ENCODE peak calls at places on chromosome 14, in seven cellular contexts. One of them, this sample, is unnamed.

GRCh38 chr14:50773632-50774541 is 57.1 kb downstream of the NIN start:
- DNase-seq in right cardiac atrium: no peak
- DNase-seq in stimulated activated CD4-positive, alpha-beta T cell treated with anti-CD3 and anti-CD28 coated beads, Interleukin-2, amount 100 ng/mL, for 48 hours: peak
- DNase-seq in WTC11: peak
- DNase-seq in adipocyte: peak
- DNase-seq in NK-92 treated with Interleukin-12 subunit alpha and Interleukin-12 subunit beta, amount 100 ng/mL, for 24 hours: no peak
- DNase-seq in neural crest cell: peak
- DNase-seq in this sample: peak

GRCh38 chr14:92108345-92109254 is 2.2 kb upstream of the ATXN3 start:
- DNase-seq in right cardiac atrium: no peak
- DNase-seq in stimulated activated CD4-positive, alpha-beta T cell treated with anti-CD3 and anti-CD28 coated beads, Interleukin-2, amount 100 ng/mL, for 48 hours: no peak
- DNase-seq in NK-92 treated with Interleukin-12 subunit alpha and Interleukin-12 subunit beta, amount 100 ng/mL, for 24 hours: no peak
- DNase-seq in adipocyte: no peak
- DNase-seq in WTC11: peak
- DNase-seq in neural crest cell: peak
- DNase-seq in this sample: no peak

GRCh38 chr14:75299064-75299463 is 20.4 kb downstream of the FOS start:
- DNase-seq in WTC11: no peak
- DNase-seq in adipocyte: peak
- DNase-seq in stimulated activated CD4-positive, alpha-beta T cell treated with anti-CD3 and anti-CD28 coated beads, Interleukin-2, amount 100 ng/mL, for 48 hours: no peak
- DNase-seq in right cardiac atrium: peak
- DNase-seq in NK-92 treated with Interleukin-12 subunit alpha and Interleukin-12 subunit beta, amount 100 ng/mL, for 24 hours: no peak
- DNase-seq in neural crest cell: no peak
- DNase-seq in this sample: no peak

GRCh38 chr14:21103165-21103709 is 2.4 kb downstream of the TMEM253 start:
- DNase-seq in NK-92 treated with Interleukin-12 subunit alpha and Interleukin-12 subunit beta, amount 100 ng/mL, for 24 hours: no peak
- DNase-seq in WTC11: no peak
- DNase-seq in neural crest cell: no peak
- DNase-seq in stimulated activated CD4-positive, alpha-beta T cell treated with anti-CD3 and anti-CD28 coated beads, Interleukin-2, amount 100 ng/mL, for 48 hours: no peak
- DNase-seq in right cardiac atrium: no peak
- DNase-seq in adipocyte: no peak
- DNase-seq in this sample: no peak

GRCh38 chr14:63435838-63436237 is 107.3 kb downstream of the PPP2R5E start:
- DNase-seq in WTC11: no peak
- DNase-seq in right cardiac atrium: peak
- DNase-seq in neural crest cell: no peak
- DNase-seq in NK-92 treated with Interleukin-12 subunit alpha and Interleukin-12 subunit beta, amount 100 ng/mL, for 24 hours: no peak
- DNase-seq in adipocyte: peak
- DNase-seq in stimulated activated CD4-positive, alpha-beta T cell treated with anti-CD3 and anti-CD28 coated beads, Interleukin-2, amount 100 ng/mL, for 48 hours: no peak
- DNase-seq in this sample: no peak

GRCh38 chr14:24110060-24110459 is 4.5 kb upstream of the DCAF11 start:
- DNase-seq in stimulated activated CD4-positive, alpha-beta T cell treated with anti-CD3 and anti-CD28 coated beads, Interleukin-2, amount 100 ng/mL, for 48 hours: no peak
- DNase-seq in NK-92 treated with Interleukin-12 subunit alpha and Interleukin-12 subunit beta, amount 100 ng/mL, for 24 hours: peak
- DNase-seq in adipocyte: no peak
- DNase-seq in WTC11: no peak
- DNase-seq in right cardiac atrium: no peak
- DNase-seq in neural crest cell: no peak
- DNase-seq in this sample: no peak

GRCh38 chr14:44279357-44279756 is 227.7 kb downstream of the FSCB start:
- DNase-seq in neural crest cell: no peak
- DNase-seq in NK-92 treated with Interleukin-12 subunit alpha and Interleukin-12 subunit beta, amount 100 ng/mL, for 24 hours: no peak
- DNase-seq in stimulated activated CD4-positive, alpha-beta T cell treated with anti-CD3 and anti-CD28 coated beads, Interleukin-2, amount 100 ng/mL, for 48 hours: no peak
- DNase-seq in WTC11: no peak
- DNase-seq in right cardiac atrium: no peak
- DNase-seq in adipocyte: no peak
- DNase-seq in this sample: no peak

GRCh38 chr14:35213869-35214387 is 78.3 kb upstream of the PSMA6 start:
- DNase-seq in neural crest cell: no peak
- DNase-seq in WTC11: no peak
- DNase-seq in stimulated activated CD4-positive, alpha-beta T cell treated with anti-CD3 and anti-CD28 coated beads, Interleukin-2, amount 100 ng/mL, for 48 hours: no peak
- DNase-seq in NK-92 treated with Interleukin-12 subunit alpha and Interleukin-12 subunit beta, amount 100 ng/mL, for 24 hours: no peak
- DNase-seq in right cardiac atrium: no peak
- DNase-seq in adipocyte: peak
- DNase-seq in this sample: no peak

GRCh38 chr14:76708771-76709170 is 52.5 kb upstream of the VASH1 start:
- DNase-seq in right cardiac atrium: no peak
- DNase-seq in stimulated activated CD4-positive, alpha-beta T cell treated with anti-CD3 and anti-CD28 coated beads, Interleukin-2, amount 100 ng/mL, for 48 hours: no peak
- DNase-seq in neural crest cell: no peak
- DNase-seq in adipocyte: no peak
- DNase-seq in NK-92 treated with Interleukin-12 subunit alpha and Interleukin-12 subunit beta, amount 100 ng/mL, for 24 hours: no peak
- DNase-seq in WTC11: no peak
- DNase-seq in this sample: no peak

GRCh38 chr14:35405304-35405996 is 901 bp upstream of the NFKBIA start:
- DNase-seq in stimulated activated CD4-positive, alpha-beta T cell treated with anti-CD3 and anti-CD28 coated beads, Interleukin-2, amount 100 ng/mL, for 48 hours: no peak
- DNase-seq in adipocyte: no peak
- DNase-seq in right cardiac atrium: peak
- DNase-seq in WTC11: no peak
- DNase-seq in NK-92 treated with Interleukin-12 subunit alpha and Interleukin-12 subunit beta, amount 100 ng/mL, for 24 hours: no peak
- DNase-seq in neural crest cell: no peak
- DNase-seq in this sample: no peak

GRCh38 chr14:24673534-24674203 is 39.7 kb upstream of the GZMB start:
- DNase-seq in adipocyte: no peak
- DNase-seq in NK-92 treated with Interleukin-12 subunit alpha and Interleukin-12 subunit beta, amount 100 ng/mL, for 24 hours: no peak
- DNase-seq in WTC11: no peak
- DNase-seq in stimulated activated CD4-positive, alpha-beta T cell treated with anti-CD3 and anti-CD28 coated beads, Interleukin-2, amount 100 ng/mL, for 48 hours: peak
- DNase-seq in right cardiac atrium: no peak
- DNase-seq in neural crest cell: no peak
- DNase-seq in this sample: no peak

GRCh38 chr14:50331596-50331995 is 19.5 kb downstream of the DMAC2L start:
- DNase-seq in NK-92 treated with Interleukin-12 subunit alpha and Interleukin-12 subunit beta, amount 100 ng/mL, for 24 hours: no peak
- DNase-seq in neural crest cell: no peak
- DNase-seq in adipocyte: no peak
- DNase-seq in stimulated activated CD4-positive, alpha-beta T cell treated with anti-CD3 and anti-CD28 coated beads, Interleukin-2, amount 100 ng/mL, for 48 hours: no peak
- DNase-seq in right cardiac atrium: no peak
- DNase-seq in WTC11: no peak
- DNase-seq in this sample: no peak

GRCh38 chr14:99133563-99134332 is 138.2 kb downstream of the BCL11B start:
- DNase-seq in NK-92 treated with Interleukin-12 subunit alpha and Interleukin-12 subunit beta, amount 100 ng/mL, for 24 hours: no peak
- DNase-seq in stimulated activated CD4-positive, alpha-beta T cell treated with anti-CD3 and anti-CD28 coated beads, Interleukin-2, amount 100 ng/mL, for 48 hours: no peak
- DNase-seq in neural crest cell: no peak
- DNase-seq in adipocyte: no peak
- DNase-seq in right cardiac atrium: peak
- DNase-seq in WTC11: no peak
- DNase-seq in this sample: peak

GRCh38 chr14:60327447-60328331 is 78.7 kb downstream of the PPM1A start:
- DNase-seq in NK-92 treated with Interleukin-12 subunit alpha and Interleukin-12 subunit beta, amount 100 ng/mL, for 24 hours: no peak
- DNase-seq in right cardiac atrium: peak
- DNase-seq in stimulated activated CD4-positive, alpha-beta T cell treated with anti-CD3 and anti-CD28 coated beads, Interleukin-2, amount 100 ng/mL, for 48 hours: peak
- DNase-seq in adipocyte: no peak
- DNase-seq in WTC11: peak
- DNase-seq in neural crest cell: no peak
- DNase-seq in this sample: peak

GRCh38 chr14:76867536-76868452 is 41.6 kb downstream of the LRRC74A start:
- DNase-seq in adipocyte: no peak
- DNase-seq in neural crest cell: no peak
- DNase-seq in stimulated activated CD4-positive, alpha-beta T cell treated with anti-CD3 and anti-CD28 coated beads, Interleukin-2, amount 100 ng/mL, for 48 hours: no peak
- DNase-seq in NK-92 treated with Interleukin-12 subunit alpha and Interleukin-12 subunit beta, amount 100 ng/mL, for 24 hours: no peak
- DNase-seq in WTC11: no peak
- DNase-seq in right cardiac atrium: peak
- DNase-seq in this sample: no peak

GRCh38 chr14:76050797-76051392 is 65.3 kb downstream of the IFT43 start:
- DNase-seq in WTC11: peak
- DNase-seq in NK-92 treated with Interleukin-12 subunit alpha and Interleukin-12 subunit beta, amount 100 ng/mL, for 24 hours: no peak
- DNase-seq in stimulated activated CD4-positive, alpha-beta T cell treated with anti-CD3 and anti-CD28 coated beads, Interleukin-2, amount 100 ng/mL, for 48 hours: peak
- DNase-seq in neural crest cell: peak
- DNase-seq in right cardiac atrium: no peak
- DNase-seq in adipocyte: peak
- DNase-seq in this sample: peak

GRCh38 chr14:103694572-103695026 is 20.7 kb downstream of the XRCC3 start:
- DNase-seq in WTC11: no peak
- DNase-seq in adipocyte: no peak
- DNase-seq in right cardiac atrium: peak
- DNase-seq in stimulated activated CD4-positive, alpha-beta T cell treated with anti-CD3 and anti-CD28 coated beads, Interleukin-2, amount 100 ng/mL, for 48 hours: no peak
- DNase-seq in neural crest cell: no peak
- DNase-seq in NK-92 treated with Interleukin-12 subunit alpha and Interleukin-12 subunit beta, amount 100 ng/mL, for 24 hours: no peak
- DNase-seq in this sample: no peak

GRCh38 chr14:68976160-68977067 is 2.7 kb downstream of the ACTN1 start:
- DNase-seq in stimulated activated CD4-positive, alpha-beta T cell treated with anti-CD3 and anti-CD28 coated beads, Interleukin-2, amount 100 ng/mL, for 48 hours: no peak
- DNase-seq in WTC11: no peak
- DNase-seq in neural crest cell: no peak
- DNase-seq in right cardiac atrium: peak
- DNase-seq in NK-92 treated with Interleukin-12 subunit alpha and Interleukin-12 subunit beta, amount 100 ng/mL, for 24 hours: no peak
- DNase-seq in adipocyte: peak
- DNase-seq in this sample: no peak

GRCh38 chr14:58238252-58239247 is 6.1 kb upstream of the PSMA3 start:
- DNase-seq in NK-92 treated with Interleukin-12 subunit alpha and Interleukin-12 subunit beta, amount 100 ng/mL, for 24 hours: no peak
- DNase-seq in adipocyte: peak
- DNase-seq in WTC11: no peak
- DNase-seq in neural crest cell: no peak
- DNase-seq in right cardiac atrium: peak
- DNase-seq in stimulated activated CD4-positive, alpha-beta T cell treated with anti-CD3 and anti-CD28 coated beads, Interleukin-2, amount 100 ng/mL, for 48 hours: no peak
- DNase-seq in this sample: no peak

GRCh38 chr14:90714811-90715210 is 101.4 kb downstream of the TTC7B start:
- DNase-seq in NK-92 treated with Interleukin-12 subunit alpha and Interleukin-12 subunit beta, amount 100 ng/mL, for 24 hours: no peak
- DNase-seq in adipocyte: no peak
- DNase-seq in neural crest cell: no peak
- DNase-seq in WTC11: no peak
- DNase-seq in right cardiac atrium: no peak
- DNase-seq in stimulated activated CD4-positive, alpha-beta T cell treated with anti-CD3 and anti-CD28 coated beads, Interleukin-2, amount 100 ng/mL, for 48 hours: no peak
- DNase-seq in this sample: no peak

GRCh38 chr14:67393689-67394088 is 18.3 kb downstream of the PLEK2 start:
- DNase-seq in NK-92 treated with Interleukin-12 subunit alpha and Interleukin-12 subunit beta, amount 100 ng/mL, for 24 hours: no peak
- DNase-seq in neural crest cell: no peak
- DNase-seq in WTC11: no peak
- DNase-seq in right cardiac atrium: no peak
- DNase-seq in stimulated activated CD4-positive, alpha-beta T cell treated with anti-CD3 and anti-CD28 coated beads, Interleukin-2, amount 100 ng/mL, for 48 hours: no peak
- DNase-seq in adipocyte: no peak
- DNase-seq in this sample: no peak

GRCh38 chr14:63986789-63987533 is 134.2 kb downstream of the SYNE2 start:
- DNase-seq in NK-92 treated with Interleukin-12 subunit alpha and Interleukin-12 subunit beta, amount 100 ng/mL, for 24 hours: no peak
- DNase-seq in WTC11: no peak
- DNase-seq in right cardiac atrium: no peak
- DNase-seq in adipocyte: peak
- DNase-seq in stimulated activated CD4-positive, alpha-beta T cell treated with anti-CD3 and anti-CD28 coated beads, Interleukin-2, amount 100 ng/mL, for 48 hours: no peak
- DNase-seq in neural crest cell: no peak
- DNase-seq in this sample: no peak

GRCh38 chr14:103808403-103809001 is 38.9 kb downstream of the PPP1R13B start:
- DNase-seq in stimulated activated CD4-positive, alpha-beta T cell treated with anti-CD3 and anti-CD28 coated beads, Interleukin-2, amount 100 ng/mL, for 48 hours: peak
- DNase-seq in NK-92 treated with Interleukin-12 subunit alpha and Interleukin-12 subunit beta, amount 100 ng/mL, for 24 hours: peak
- DNase-seq in right cardiac atrium: peak
- DNase-seq in WTC11: peak
- DNase-seq in adipocyte: peak
- DNase-seq in neural crest cell: peak
- DNase-seq in this sample: peak

GRCh38 chr14:69260246-69260978 is 454 bp downstream of the GALNT16 start:
- DNase-seq in neural crest cell: peak
- DNase-seq in NK-92 treated with Interleukin-12 subunit alpha and Interleukin-12 subunit beta, amount 100 ng/mL, for 24 hours: no peak
- DNase-seq in right cardiac atrium: peak
- DNase-seq in stimulated activated CD4-positive, alpha-beta T cell treated with anti-CD3 and anti-CD28 coated beads, Interleukin-2, amount 100 ng/mL, for 48 hours: no peak
- DNase-seq in WTC11: peak
- DNase-seq in adipocyte: peak
- DNase-seq in this sample: peak

GRCh38 chr14:100124551-100125088 is 34.8 kb downstream of the DEGS2 start:
- DNase-seq in stimulated activated CD4-positive, alpha-beta T cell treated with anti-CD3 and anti-CD28 coated beads, Interleukin-2, amount 100 ng/mL, for 48 hours: no peak
- DNase-seq in NK-92 treated with Interleukin-12 subunit alpha and Interleukin-12 subunit beta, amount 100 ng/mL, for 24 hours: no peak
- DNase-seq in right cardiac atrium: no peak
- DNase-seq in WTC11: no peak
- DNase-seq in adipocyte: no peak
- DNase-seq in neural crest cell: no peak
- DNase-seq in this sample: no peak

GRCh38 chr14:69281450-69282169 is 21.7 kb downstream of the GALNT16 start:
- DNase-seq in stimulated activated CD4-positive, alpha-beta T cell treated with anti-CD3 and anti-CD28 coated beads, Interleukin-2, amount 100 ng/mL, for 48 hours: no peak
- DNase-seq in WTC11: no peak
- DNase-seq in NK-92 treated with Interleukin-12 subunit alpha and Interleukin-12 subunit beta, amount 100 ng/mL, for 24 hours: no peak
- DNase-seq in neural crest cell: no peak
- DNase-seq in right cardiac atrium: no peak
- DNase-seq in adipocyte: no peak
- DNase-seq in this sample: no peak

GRCh38 chr14:101636081-101636560 is 74.8 kb downstream of the DIO3 start:
- DNase-seq in stimulated activated CD4-positive, alpha-beta T cell treated with anti-CD3 and anti-CD28 coated beads, Interleukin-2, amount 100 ng/mL, for 48 hours: peak
- DNase-seq in adipocyte: no peak
- DNase-seq in neural crest cell: no peak
- DNase-seq in NK-92 treated with Interleukin-12 subunit alpha and Interleukin-12 subunit beta, amount 100 ng/mL, for 24 hours: no peak
- DNase-seq in WTC11: no peak
- DNase-seq in right cardiac atrium: no peak
- DNase-seq in this sample: no peak

GRCh38 chr14:29054119-29054518 is 287.5 kb downstream of the FOXG1 start:
- DNase-seq in neural crest cell: no peak
- DNase-seq in adipocyte: peak
- DNase-seq in WTC11: no peak
- DNase-seq in stimulated activated CD4-positive, alpha-beta T cell treated with anti-CD3 and anti-CD28 coated beads, Interleukin-2, amount 100 ng/mL, for 48 hours: no peak
- DNase-seq in NK-92 treated with Interleukin-12 subunit alpha and Interleukin-12 subunit beta, amount 100 ng/mL, for 24 hours: no peak
- DNase-seq in right cardiac atrium: no peak
- DNase-seq in this sample: no peak

GRCh38 chr14:98385851-98386250 is 886.1 kb downstream of the BCL11B start:
- DNase-seq in right cardiac atrium: no peak
- DNase-seq in stimulated activated CD4-positive, alpha-beta T cell treated with anti-CD3 and anti-CD28 coated beads, Interleukin-2, amount 100 ng/mL, for 48 hours: no peak
- DNase-seq in WTC11: no peak
- DNase-seq in adipocyte: no peak
- DNase-seq in NK-92 treated with Interleukin-12 subunit alpha and Interleukin-12 subunit beta, amount 100 ng/mL, for 24 hours: no peak
- DNase-seq in neural crest cell: no peak
- DNase-seq in this sample: no peak

GRCh38 chr14:69614592-69614991 is 3.2 kb downstream of the SUSD6 start:
- DNase-seq in WTC11: no peak
- DNase-seq in stimulated activated CD4-positive, alpha-beta T cell treated with anti-CD3 and anti-CD28 coated beads, Interleukin-2, amount 100 ng/mL, for 48 hours: no peak
- DNase-seq in adipocyte: no peak
- DNase-seq in neural crest cell: no peak
- DNase-seq in NK-92 treated with Interleukin-12 subunit alpha and Interleukin-12 subunit beta, amount 100 ng/mL, for 24 hours: no peak
- DNase-seq in right cardiac atrium: no peak
- DNase-seq in this sample: no peak

GRCh38 chr14:67410313-67410712 is 1.7 kb downstream of the PLEK2 start:
- DNase-seq in WTC11: no peak
- DNase-seq in adipocyte: no peak
- DNase-seq in neural crest cell: no peak
- DNase-seq in right cardiac atrium: no peak
- DNase-seq in NK-92 treated with Interleukin-12 subunit alpha and Interleukin-12 subunit beta, amount 100 ng/mL, for 24 hours: no peak
- DNase-seq in stimulated activated CD4-positive, alpha-beta T cell treated with anti-CD3 and anti-CD28 coated beads, Interleukin-2, amount 100 ng/mL, for 48 hours: no peak
- DNase-seq in this sample: no peak

GRCh38 chr14:73143617-73144016 is 7.3 kb downstream of the PSEN1 start:
- DNase-seq in WTC11: no peak
- DNase-seq in NK-92 treated with Interleukin-12 subunit alpha and Interleukin-12 subunit beta, amount 100 ng/mL, for 24 hours: no peak
- DNase-seq in stimulated activated CD4-positive, alpha-beta T cell treated with anti-CD3 and anti-CD28 coated beads, Interleukin-2, amount 100 ng/mL, for 48 hours: no peak
- DNase-seq in neural crest cell: no peak
- DNase-seq in right cardiac atrium: no peak
- DNase-seq in adipocyte: no peak
- DNase-seq in this sample: no peak

GRCh38 chr14:103008768-103009342 is 48.5 kb downstream of the CDC42BPB start:
- DNase-seq in NK-92 treated with Interleukin-12 subunit alpha and Interleukin-12 subunit beta, amount 100 ng/mL, for 24 hours: no peak
- DNase-seq in adipocyte: no peak
- DNase-seq in neural crest cell: no peak
- DNase-seq in stimulated activated CD4-positive, alpha-beta T cell treated with anti-CD3 and anti-CD28 coated beads, Interleukin-2, amount 100 ng/mL, for 48 hours: no peak
- DNase-seq in right cardiac atrium: peak
- DNase-seq in WTC11: no peak
- DNase-seq in this sample: no peak

This sample was measured in endothelial cell.